ENCODE peak calls at places on chromosomes 12 and 14, in eight cellular contexts. I, E, Q, J, O, U, L and A are unnamed samples.

GRCh38 chr14:56555921-56556570 is 23.6 kb upstream of the TMEM260 start:
- DNase-seq in I (peak), E (no peak), Q (peak), J (peak), O (peak), U (no peak), L (no peak), A (no peak)

GRCh38 chr14:101197595-101198397 is 294.3 kb upstream of the RTL1 start:
- DNase-seq in I (no peak), E (no peak), Q (no peak), J (no peak), O (no peak), U (no peak), L (no peak), A (no peak)

GRCh38 chr12:106586803-106587684 is 4.2 kb downstream of the RFX4 start:
- DNase-seq in I (no peak), E (no peak), Q (no peak), J (no peak), O (no peak), U (no peak), L (peak), A (no peak)

GRCh38 chr12:30021046-30021833 is 237.5 kb upstream of the TMTC1 start:
- DNase-seq in I (no peak), E (no peak), Q (peak), J (peak), O (peak), U (no peak), L (no peak), A (no peak)

GRCh38 chr12:130374083-130374482 is 36.4 kb downstream of the PIWIL1 start:
- DNase-seq in I (no peak), E (no peak), Q (no peak), J (no peak), O (no peak), U (no peak), L (no peak), A (no peak)

GRCh38 chr14:84375235-84375634 is 1154.7 kb upstream of the FLRT2 start:
- DNase-seq in I (no peak), E (no peak), Q (no peak), J (no peak), O (peak), U (no peak), L (no peak), A (no peak)

GRCh38 chr12:124709722-124710656 is 142.6 kb upstream of the NCOR2 start:
- DNase-seq in I (peak), E (no peak), Q (peak), J (no peak), O (peak), U (no peak), L (no peak), A (no peak)

GRCh38 chr12:61023231-61023630 is 1237.0 kb upstream of the USP15 start:
- DNase-seq in I (no peak), E (no peak), Q (no peak), J (no peak), O (no peak), U (no peak), L (no peak), A (no peak)

GRCh38 chr12:45674583-45674982 is 54.9 kb upstream of the ARID2 start:
- DNase-seq in I (no peak), E (no peak), Q (peak), J (peak), O (peak), U (no peak), L (no peak), A (peak)

GRCh38 chr12:75482636-75483035 is 2.1 kb downstream of the GLIPR1 start:
- DNase-seq in I (no peak), E (no peak), Q (peak), J (no peak), O (peak), U (no peak), L (no peak), A (no peak)

GRCh38 chr14:22190411-22191191 is 398.4 kb downstream of the DAD1 start:
- DNase-seq in I (no peak), E (no peak), Q (no peak), J (no peak), O (peak), U (no peak), L (no peak), A (no peak)

GRCh38 chr12:58176296-58176869 is 235.0 kb downstream of the ATP23 start:
- DNase-seq in I (no peak), E (no peak), Q (peak), J (peak), O (peak), U (no peak), L (no peak), A (no peak)